ENCODE peak calls at places on chromosomes 5 and 9, in nine cellular contexts. I, G, X, J, B, E, T, P and O are unnamed samples.

GRCh38 chr5:92513067-92513466 is 1068.0 kb downstream of the NR2F1-AS1 start:
- DNase-seq in G (no peak), J (no peak), I (no peak), T (peak; percentile 6), X (no peak), E (no peak), B (no peak), P (no peak), O (no peak)

GRCh38 chr9:79985276-79985675 is 413.5 kb downstream of the TLE4 start:
- DNase-seq in B (no peak), I (no peak), T (no peak), X (peak; percentile 56), E (no peak), G (no peak), J (no peak), P (no peak), O (no peak)

GRCh38 chr9:135989722-135990467 is 28.7 kb upstream of the UBAC1 start:
- DNase-seq in X (no peak), G (peak; percentile 69), B (no peak), I (no peak), T (no peak), E (no peak), J (no peak), P (peak; percentile 56), O (no peak)

GRCh38 chr9:13377286-13377925 is 97.9 kb upstream of the MPDZ start:
- DNase-seq in P (no peak), J (no peak), B (no peak), I (no peak), E (no peak), T (no peak), X (no peak), G (no peak), O (no peak)

GRCh38 chr9:75087279-75087823 is 604 bp downstream of the NMRK1 start:
- DNase-seq in B (no peak), G (no peak), E (peak; percentile 18), J (peak; percentile 57), T (peak; percentile 51), P (peak; percentile 46), I (peak; percentile 52), X (peak; percentile 35), O (no peak)

GRCh38 chr5:53253421-53253871 is 143.9 kb upstream of the MOCS2 start:
- DNase-seq in I (peak; percentile 75), G (no peak), J (peak; percentile 97), B (no peak), X (no peak), P (peak; percentile 16), T (no peak), E (no peak), O (no peak)

GRCh38 chr5:9785751-9786150 is 155.6 kb upstream of the TAS2R1 start:
- DNase-seq in J (no peak), P (no peak), I (peak; percentile 72), E (no peak), G (no peak), T (no peak), X (no peak), B (no peak), O (no peak)

GRCh38 chr5:140926211-140926902 is at the start of gene PCDHAC1:
- DNase-seq in B (peak; percentile 73), I (peak; percentile 27), G (peak; percentile 74), E (peak; percentile 73), T (peak; percentile 45), J (peak; percentile 11), X (peak; percentile 78), P (peak; percentile 78), O (peak; percentile 82)

GRCh38 chr5:139835656-139836055 is 40.0 kb downstream of the PSD2 start:
- DNase-seq in I (no peak), T (no peak), B (no peak), E (no peak), J (no peak), G (no peak), X (no peak), P (no peak), O (no peak)

GRCh38 chr5:53059281-53059680 is 50.3 kb downstream of the MOCS2 start:
- DNase-seq in G (no peak), T (no peak), I (no peak), J (no peak), B (no peak), X (no peak), E (no peak), P (no peak), O (no peak)

GRCh38 chr9:21813575-21814473 is 11.4 kb downstream of the MTAP start:
- DNase-seq in E (peak; percentile 60), B (peak; percentile 81), P (peak; percentile 77), T (peak; percentile 51), I (peak; percentile 88), G (no peak), J (peak; percentile 84), X (peak; percentile 30), O (peak; percentile 80)

GRCh38 chr5:108935602-108936001 is 187.9 kb downstream of the FER start:
- DNase-seq in J (no peak), X (no peak), P (no peak), I (peak; percentile 50), E (no peak), G (no peak), T (no peak), B (no peak), O (no peak)

GRCh38 chr5:135154197-135154596 is 120.2 kb upstream of the PITX1 start:
- DNase-seq in B (no peak), J (no peak), E (no peak), T (no peak), P (no peak), G (no peak), X (no peak), I (no peak), O (no peak)

GRCh38 chr9:108331596-108331995 is 524.2 kb downstream of the ACTL7B start:
- DNase-seq in P (no peak), B (no peak), J (no peak), X (no peak), E (no peak), T (no peak), I (no peak), G (no peak), O (no peak)

GRCh38 chr5:179188636-179189035 is 128.5 kb downstream of the ZNF354C start:
- DNase-seq in B (no peak), I (no peak), J (no peak), G (no peak), P (no peak), E (no peak), T (no peak), X (no peak), O (no peak)

GRCh38 chr9:93207326-93207814 is 23.4 kb downstream of the WNK2 start:
- DNase-seq in B (peak; percentile 55), E (no peak), T (no peak), J (peak; percentile 18), G (peak; percentile 69), P (peak; percentile 19), I (peak; percentile 51), X (peak; percentile 44), O (no peak)

GRCh38 chr5:172798422-172799215 is 27.6 kb upstream of the DUSP1 start:
- DNase-seq in B (no peak), T (no peak), P (no peak), E (no peak), X (no peak), I (peak; percentile 96), G (no peak), J (peak; percentile 94), O (no peak)

GRCh38 chr9:77927265-77927664 is 104.3 kb downstream of the GNAQ start:
- DNase-seq in B (no peak), X (no peak), T (no peak), G (no peak), I (peak; percentile 53), E (no peak), P (no peak), J (peak; percentile 79), O (no peak)

GRCh38 chr5:31182146-31182545 is 11.3 kb upstream of the CDH6 start:
- DNase-seq in I (no peak), G (no peak), B (no peak), E (no peak), X (no peak), T (no peak), J (no peak), P (no peak), O (no peak)

GRCh38 chr5:114332493-114332892 is 29.4 kb upstream of the KCNN2 start:
- DNase-seq in P (no peak), J (no peak), X (no peak), G (no peak), E (no peak), I (no peak), T (no peak), B (no peak), O (no peak)

GRCh38 chr9:129610193-129610472 is 10.8 kb downstream of the C9orf50 start:
- DNase-seq in P (no peak), B (no peak), T (no peak), J (no peak), I (no peak), E (no peak), G (no peak), X (no peak), O (no peak)

GRCh38 chr9:14344846-14345585 is 31.1 kb upstream of the NFIB start:
- DNase-seq in E (no peak), I (no peak), X (no peak), P (no peak), B (no peak), T (no peak), J (no peak), G (no peak), O (no peak)

GRCh38 chr9:15824310-15824709 is 271.5 kb downstream of the CCDC171 start:
- DNase-seq in P (no peak), T (no peak), J (peak; percentile 53), I (peak; percentile 60), X (peak; percentile 3), B (no peak), G (no peak), E (no peak), O (peak; percentile 34)

GRCh38 chr9:95343725-95344287 is 26.3 kb upstream of the FANCC start:
- DNase-seq in E (no peak), J (no peak), X (peak; percentile 32), T (peak; percentile 10), G (no peak), B (no peak), I (no peak), P (no peak), O (no peak)

GRCh38 chr9:129910628-129911567 is 75.6 kb downstream of the USP20 start:
- DNase-seq in J (peak; percentile 99), B (no peak), G (no peak), X (no peak), E (no peak), I (peak; percentile 100), T (no peak), P (no peak), O (no peak)

GRCh38 chr5:102762095-102762534 is 7.0 kb downstream of the PAM start:
- DNase-seq in P (peak; percentile 74), G (no peak), J (peak; percentile 66), I (peak; percentile 61), X (no peak), E (no peak), B (no peak), T (peak; percentile 12), O (no peak)

GRCh38 chr5:157670662-157671591 is at the start of gene C5orf52:
- DNase-seq in E (peak; percentile 19), B (no peak), I (peak; percentile 17), X (peak; percentile 22), T (peak; percentile 26), P (no peak), J (peak; percentile 44), G (no peak), O (peak; percentile 29)

GRCh38 chr9:118721923-118722322 is 647.3 kb downstream of the BRINP1 start:
- DNase-seq in B (no peak), G (no peak), E (no peak), P (no peak), T (no peak), J (no peak), I (no peak), X (no peak), O (no peak)

GRCh38 chr5:88952344-88952743 is 69.4 kb upstream of the MEF2C start:
- DNase-seq in B (no peak), G (no peak), T (no peak), P (peak; percentile 83), I (peak; percentile 56), E (peak; percentile 27), J (peak; percentile 1), X (peak; percentile 17), O (peak; percentile 52)

GRCh38 chr5:98349251-98349989 is 424.0 kb upstream of the RGMB start:
- DNase-seq in I (peak; percentile 52), P (no peak), X (peak; percentile 18), E (peak; percentile 9), T (no peak), J (peak; percentile 93), G (no peak), B (no peak), O (no peak)